ENCODE peak calls at places on chromosomes 5 and 9, in eight cellular contexts. C is fibroblast of lung, B is sigmoid colon, E is left ventricle myocardium inferior, Z is spleen, K is Peyer's patch, A is HCT116, V is transverse colon. U is an unnamed sample.
A peak's percentile ranks its signal among the peaks of the same experiment; 100 is the strongest.

GRCh38 chr5:179119415-179120170 is 59.4 kb downstream of the ZNF354C start:
- DNase-seq in C (no peak), B (no peak), E (no peak), Z (peak; percentile 54), K (peak; percentile 22), A (no peak), V (no peak), U (no peak)

GRCh38 chr9:7936201-7936600 is 136.6 kb upstream of the DMAC1 start:
- DNase-seq in C (no peak), B (no peak), E (no peak), Z (no peak), K (peak; percentile 45), A (no peak), V (no peak), U (peak; percentile 36)

GRCh38 chr9:88300556-88300955 is 87.7 kb upstream of the SPIN1 start:
- DNase-seq in C (no peak), B (no peak), E (no peak), Z (peak; percentile 11), K (no peak), A (no peak), V (no peak), U (no peak)

GRCh38 chr9:93905473-93906133 is 49.6 kb downstream of the BARX1 start:
- DNase-seq in C (no peak), B (peak; percentile 46), E (no peak), Z (peak; percentile 54), K (no peak), A (no peak), V (no peak), U (no peak)

GRCh38 chr9:13993482-13994267 is 320.3 kb downstream of the NFIB start:
- DNase-seq in C (no peak), B (no peak), E (no peak), Z (no peak), K (no peak), A (no peak), V (no peak), U (no peak)

GRCh38 chr5:116564322-116564721 is 10.3 kb downstream of the SEMA6A start:
- DNase-seq in C (no peak), B (no peak), E (no peak), Z (no peak), K (no peak), A (no peak), V (no peak), U (no peak)

GRCh38 chr5:138463335-138464017 is 1.8 kb upstream of the EGR1 start:
- DNase-seq in C (no peak), B (peak; percentile 84), E (no peak), Z (no peak), K (no peak), A (no peak), V (peak; percentile 41), U (peak; percentile 64)

GRCh38 chr9:114505187-114506081 is at the start of gene WHRN:
- DNase-seq in C (peak; percentile 85), B (peak; percentile 98), E (peak; percentile 90), Z (peak; percentile 97), K (peak; percentile 97), A (peak; percentile 60), V (peak; percentile 95), U (peak; percentile 94)

GRCh38 chr5:66829826-66830225 is 233.6 kb downstream of the MAST4 start:
- DNase-seq in C (peak; percentile 81), B (no peak), E (no peak), Z (no peak), K (no peak), A (no peak), V (no peak), U (no peak)

GRCh38 chr5:109740329-109740728 is 50.6 kb downstream of the MAN2A1 start:
- DNase-seq in C (peak; percentile 72), B (no peak), E (no peak), Z (no peak), K (no peak), A (no peak), V (no peak), U (no peak)

GRCh38 chr5:169089343-169089742 is 211.6 kb downstream of the SLIT3 start:
- DNase-seq in C (no peak), B (no peak), E (no peak), Z (no peak), K (no peak), A (no peak), V (no peak), U (no peak)

GRCh38 chr5:174083041-174083827 is 37.7 kb downstream of the NSG2 start:
- DNase-seq in C (peak; percentile 16), B (no peak), E (no peak), Z (no peak), K (no peak), A (no peak), V (no peak), U (no peak)

GRCh38 chr5:14204011-14204670 is 61.0 kb downstream of the TRIO start:
- DNase-seq in C (no peak), B (no peak), E (no peak), Z (no peak), K (no peak), A (no peak), V (no peak), U (no peak)
- H3K4me1 ChIP-seq in C (peaks cover 40% of the 10 kb centered on the region), B (peaks cover 89% of the 10 kb centered on the region), E (peaks cover 93% of the 10 kb centered on the region), Z (peaks cover 58% of the 10 kb centered on the region), K (peaks cover 58% of the 10 kb centered on the region), A (peaks cover 11% of the 10 kb centered on the region), V (peaks cover 39% of the 10 kb centered on the region), U (peaks cover 43% of the 10 kb centered on the region)

DNA sequence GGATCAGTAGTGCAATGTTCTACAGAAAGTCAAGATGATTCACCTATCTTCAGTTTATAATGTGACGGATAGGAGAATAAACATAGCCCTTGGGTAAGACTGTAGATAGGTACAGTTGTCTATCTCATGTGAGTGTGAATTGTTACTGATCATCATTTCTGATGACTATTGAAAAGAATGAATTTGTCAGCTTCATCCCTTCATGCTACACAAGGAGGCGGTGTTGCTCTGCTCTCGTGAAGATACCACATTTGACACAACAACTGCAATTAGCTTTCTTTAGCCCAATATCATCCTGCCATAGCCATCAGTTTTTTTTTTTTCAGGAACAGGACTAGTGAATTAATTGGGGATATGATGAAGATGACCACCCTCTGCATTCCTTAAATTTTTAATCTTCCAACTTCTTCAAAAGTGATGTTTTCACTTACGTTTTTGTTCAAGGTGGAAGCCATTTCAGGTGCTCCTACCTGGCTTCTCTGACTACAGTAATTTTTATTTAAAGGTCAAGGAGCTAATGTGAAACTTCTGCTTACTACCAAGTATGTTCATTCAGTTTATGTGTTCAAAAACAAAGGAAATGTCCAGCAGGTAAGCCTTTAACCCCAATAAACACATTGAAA is 152.9 kb upstream of the MOCS2 start:
- DNase-seq in C (peak; percentile 39), B (no peak), E (no peak), Z (no peak), K (no peak), A (peak; percentile 8), V (no peak), U (no peak)
- TF ChIP-seq CTCF in C (peak; percentile 63), B (no peak), E (peak; percentile 50), Z (no peak), K (peak; percentile 34), A (peak; percentile 54), V (peak; percentile 18), U (no peak)

DNA sequence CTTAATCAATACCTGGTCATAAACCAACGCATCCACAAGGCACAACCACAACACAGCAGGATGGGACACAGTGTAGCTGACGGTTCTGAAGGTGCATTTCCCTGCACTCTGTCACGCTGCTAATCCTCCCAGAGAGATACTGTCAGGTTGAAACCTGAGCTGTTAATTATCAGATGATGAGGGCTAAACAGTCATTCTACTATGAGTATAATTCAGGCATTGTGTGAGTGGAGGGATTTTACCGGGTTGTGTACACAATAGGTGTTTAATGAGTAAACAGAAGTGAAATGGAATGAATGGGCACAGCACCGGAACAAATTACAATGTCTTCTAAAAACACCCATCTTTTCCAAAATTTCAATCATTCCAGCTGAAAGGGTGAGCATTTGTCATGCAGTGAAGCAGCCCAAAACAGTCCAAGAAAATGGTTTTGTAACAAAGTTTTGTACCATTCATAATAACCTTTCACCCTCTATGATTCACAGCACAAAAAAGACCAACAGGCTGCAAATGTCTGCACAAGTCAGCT is 71.5 kb downstream of the ABCA1 start:
- DNase-seq in C (no peak), B (no peak), E (no peak), Z (no peak), K (no peak), A (no peak), V (no peak), U (no peak)
- H3K36me3 ChIP-seq in C (no peaks in the 10 kb centered on the region), B (peaks cover 36% of the 10 kb centered on the region), E (peaks cover 39% of the 10 kb centered on the region), Z (peaks cover 8% of the 10 kb centered on the region), K (peaks cover 23% of the 10 kb centered on the region), A (no peaks in the 10 kb centered on the region), V (peaks cover 17% of the 10 kb centered on the region), U (no peaks in the 10 kb centered on the region)

GRCh38 chr5:78530342-78531096 is 118.1 kb downstream of the LHFPL2 start:
- DNase-seq in C (peak; percentile 100), B (no peak), E (no peak), Z (no peak), K (no peak), A (no peak), V (no peak), U (no peak)
- H3K4me1 ChIP-seq in C (peaks cover 39% of the 10 kb centered on the region), B (peaks cover 67% of the 10 kb centered on the region), E (peaks cover 51% of the 10 kb centered on the region), Z (peaks cover 7% of the 10 kb centered on the region), K (peaks cover 16% of the 10 kb centered on the region), A (peaks cover 4% of the 10 kb centered on the region), V (no peaks in the 10 kb centered on the region), U (no peaks in the 10 kb centered on the region)

DNA sequence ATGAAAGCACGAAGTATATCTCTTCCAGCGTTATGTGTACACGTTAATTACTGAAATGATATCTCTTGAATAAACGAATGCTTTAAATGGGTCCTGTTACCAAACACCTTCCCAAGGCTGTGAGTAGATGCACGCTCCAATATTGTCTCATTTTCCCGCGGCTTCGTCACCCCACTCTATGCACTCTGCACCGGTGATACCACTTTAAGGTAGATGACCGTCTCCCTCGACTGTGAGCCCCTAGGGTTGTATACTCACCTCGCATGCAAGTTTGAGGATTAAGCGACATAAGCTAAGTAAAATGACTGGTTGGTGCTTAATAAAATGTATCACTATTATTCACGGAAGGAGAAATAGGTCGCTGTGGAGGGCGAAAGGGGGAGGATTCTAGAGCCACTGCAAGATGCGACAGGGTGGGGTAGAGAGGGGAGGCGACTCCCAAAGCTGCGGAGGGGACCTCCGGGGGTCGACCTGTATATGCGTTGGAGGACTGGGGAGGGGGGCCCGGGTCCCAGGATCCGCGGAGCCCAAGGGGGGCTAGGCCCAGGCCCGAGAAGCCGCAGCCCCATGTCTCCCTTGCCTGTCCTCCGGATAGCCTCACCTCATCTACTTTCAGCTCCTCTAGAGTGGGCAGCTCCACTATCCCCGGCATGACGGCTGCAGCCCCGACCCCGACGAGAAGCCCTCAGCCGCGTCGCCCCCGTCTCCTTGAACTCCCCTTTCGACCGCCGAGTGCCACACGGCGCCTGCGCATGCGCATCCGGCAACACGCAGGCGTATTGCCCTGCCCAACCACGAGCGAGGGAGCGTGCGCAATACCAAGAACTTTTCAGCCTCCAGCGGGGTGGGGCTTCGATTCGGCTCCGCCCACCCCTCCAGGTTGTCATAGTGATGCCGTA is at the start of the genes MORN5 and NDUFA8:
- DNase-seq in C (peak; percentile 90), B (peak; percentile 98), E (peak; percentile 95), Z (peak; percentile 98), K (peak; percentile 98), A (peak; percentile 94), V (peak; percentile 97), U (peak; percentile 98)
- TF ChIP-seq CTCF in C (no peak), B (peak; percentile 25), E (peak; percentile 41), Z (no peak), K (peak; percentile 34), A (no peak), V (peak; percentile 61), U (no peak)

DNA sequence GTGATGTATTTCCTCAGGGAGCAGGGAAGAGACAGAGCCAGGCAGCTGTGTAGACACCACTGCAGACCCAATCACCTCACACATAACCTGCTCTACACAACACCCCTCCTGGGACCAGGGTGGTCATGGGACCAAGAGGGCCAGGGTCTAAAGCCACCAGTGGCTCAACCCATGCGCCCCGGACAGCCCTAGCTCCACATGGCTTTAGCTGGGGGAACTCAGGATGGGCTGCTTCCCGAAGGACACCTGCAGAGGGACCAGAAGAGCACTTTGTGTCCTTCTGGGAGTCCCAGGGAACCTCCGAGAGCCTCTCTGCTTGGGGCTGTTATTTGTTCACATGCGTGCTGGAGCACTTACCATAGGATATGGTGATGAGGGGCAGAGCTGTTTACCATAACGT is 12.4 kb downstream of the SEPTIN8 start:
- DNase-seq in C (no peak), B (no peak), E (no peak), Z (no peak), K (peak; percentile 40), A (no peak), V (peak; percentile 5), U (no peak)
- H3K36me3 ChIP-seq in C (peaks cover 24% of the 10 kb centered on the region), B (peaks cover 33% of the 10 kb centered on the region), E (peaks cover 57% of the 10 kb centered on the region), Z (peaks cover 8% of the 10 kb centered on the region), K (peaks cover 57% of the 10 kb centered on the region), A (peaks cover 5% of the 10 kb centered on the region), V (peaks cover 8% of the 10 kb centered on the region), U (no peaks in the 10 kb centered on the region)